ENCODE peak calls at places on chromosomes 13 and 19, in five cellular contexts. M is K562, O is H1, G is HepG2, D is GM12878. L is an unnamed sample.

GRCh38 chr13:50414640-50415039 is 399.4 kb downstream of the KCNRG start:
- DNase-seq in M (no peak), O (no peak), G (no peak), D (no peak), L (no peak)

GRCh38 chr13:34816543-34816942 is 125.5 kb upstream of the NBEA start:
- DNase-seq in M (no peak), O (no peak), G (no peak), D (no peak), L (no peak)

GRCh38 chr19:22595918-22596341 is 38.2 kb upstream of the ZNF492 start:
- DNase-seq in M (peak), O (no peak), G (no peak), D (no peak), L (peak)

GRCh38 chr13:30743319-30744055 is 8.1 kb downstream of the ALOX5AP start:
- DNase-seq in M (no peak), O (no peak), G (peak), D (no peak), L (no peak)

GRCh38 chr19:411723-412355 is 2.9 kb upstream of the C2CD4C start:
- DNase-seq in M (no peak), O (peak), G (no peak), D (no peak), L (no peak)

GRCh38 chr13:98202026-98202425 is 25.0 kb upstream of the RNF113B start:
- DNase-seq in M (no peak), O (no peak), G (peak), D (peak), L (no peak)

GRCh38 chr19:14375055-14375581 is 6.1 kb upstream of the ADGRE5 start:
- DNase-seq in M (no peak), O (no peak), G (no peak), D (no peak), L (no peak)

GRCh38 chr13:75812751-75813181 is 176.6 kb downstream of the LMO7 start:
- DNase-seq in M (no peak), O (no peak), G (no peak), D (no peak), L (peak)

GRCh38 chr13:43273362-43273761 is 250.0 kb downstream of the DNAJC15 start:
- DNase-seq in M (no peak), O (no peak), G (no peak), D (no peak), L (no peak)

GRCh38 chr13:103187621-103188020 is 121.4 kb upstream of the SLC10A2 start:
- DNase-seq in M (no peak), O (no peak), G (no peak), D (no peak), L (no peak)

GRCh38 chr19:39677931-39678889 is 22.5 kb downstream of the LGALS16 start:
- DNase-seq in M (no peak), O (no peak), G (peak), D (no peak), L (no peak)

GRCh38 chr19:19386373-19386869 is 19.1 kb upstream of the GATAD2A start:
- DNase-seq in M (peak), O (peak), G (no peak), D (no peak), L (no peak)

GRCh38 chr19:19385131-19385899 is 20.2 kb upstream of the GATAD2A start:
- DNase-seq in M (peak), O (peak), G (peak), D (peak), L (peak)

GRCh38 chr19:19385900-19386339 is 19.6 kb upstream of the GATAD2A start:
- DNase-seq in M (no peak), O (peak), G (no peak), D (no peak), L (no peak)

GRCh38 chr19:19387108-19387507 is 18.4 kb upstream of the GATAD2A start:
- DNase-seq in M (no peak), O (no peak), G (no peak), D (no peak), L (no peak)

DNA sequence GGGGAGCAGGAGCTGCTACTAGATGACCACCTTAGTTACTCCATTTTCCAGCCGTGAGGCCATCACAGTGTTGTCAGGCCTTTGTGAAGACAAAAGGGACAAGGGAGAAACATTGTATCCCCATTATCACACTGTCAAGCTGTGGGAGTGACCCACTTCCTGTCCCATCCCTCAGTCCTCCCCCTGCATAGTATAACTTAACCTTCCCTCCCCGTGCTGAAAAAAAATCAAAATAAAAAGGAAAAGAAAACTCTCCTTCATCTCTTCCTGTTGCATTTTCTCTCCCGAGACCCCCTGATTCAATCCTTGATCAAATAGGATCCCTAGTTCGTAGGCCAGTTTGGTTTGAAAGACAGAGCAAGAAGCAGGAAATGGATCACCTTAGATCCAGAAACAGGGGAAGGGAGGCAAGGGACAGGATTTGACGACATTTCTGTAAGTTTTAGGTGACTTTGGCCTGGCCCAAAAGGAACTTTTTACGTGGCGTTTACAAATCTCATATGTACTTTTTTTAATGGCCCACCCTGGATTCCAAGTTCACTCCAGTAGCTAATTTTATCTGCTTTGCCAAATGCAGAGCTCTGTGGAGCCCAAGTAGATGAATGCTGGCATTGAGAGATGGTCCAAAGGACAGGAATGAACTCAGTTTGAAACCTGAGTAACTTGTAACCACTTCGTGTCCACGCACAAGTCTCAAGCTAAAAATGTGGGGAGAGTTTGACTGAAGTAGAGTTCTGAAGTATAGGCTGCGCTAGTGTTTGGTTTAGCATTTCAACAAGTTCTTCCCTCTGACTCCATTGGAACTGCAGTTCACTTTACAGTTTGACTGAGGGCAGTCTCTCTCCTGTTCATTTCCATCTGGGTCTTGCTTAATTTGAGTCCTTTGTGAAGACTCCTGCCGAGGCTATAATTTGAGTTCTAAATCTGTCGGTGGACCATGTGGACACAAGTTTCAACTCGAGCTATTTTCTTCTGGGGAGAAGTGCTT is 16.6 kb upstream of the GATAD2A start:
- DNase-seq in M (no peak), O (no peak), G (peak), D (no peak), L (no peak)
- H3K4me3 ChIP-seq in M (peak), O (no peak), G (peak), D (peak), L (no peak)

GRCh38 chr13:93963266-93964131 is 516.0 kb downstream of the DCT start:
- DNase-seq in M (no peak), O (no peak), G (peak), D (no peak), L (no peak)
- TF ChIP-seq RAD21 in M (no peak), O (no peak), G (no peak), D (no peak), L (no peak)

GRCh38 chr13:88651531-88651930 is 980.4 kb downstream of the SLITRK5 start:
- DNase-seq in M (no peak), O (no peak), G (no peak), D (peak), L (no peak)

GRCh38 chr13:88656751-88657150 is 985.6 kb downstream of the SLITRK5 start:
- DNase-seq in M (no peak), O (no peak), G (no peak), D (no peak), L (no peak)
- TF ChIP-seq GABPA in M (no peak), O (no peak), G (no peak), D (no peak), L (no peak)

DNA sequence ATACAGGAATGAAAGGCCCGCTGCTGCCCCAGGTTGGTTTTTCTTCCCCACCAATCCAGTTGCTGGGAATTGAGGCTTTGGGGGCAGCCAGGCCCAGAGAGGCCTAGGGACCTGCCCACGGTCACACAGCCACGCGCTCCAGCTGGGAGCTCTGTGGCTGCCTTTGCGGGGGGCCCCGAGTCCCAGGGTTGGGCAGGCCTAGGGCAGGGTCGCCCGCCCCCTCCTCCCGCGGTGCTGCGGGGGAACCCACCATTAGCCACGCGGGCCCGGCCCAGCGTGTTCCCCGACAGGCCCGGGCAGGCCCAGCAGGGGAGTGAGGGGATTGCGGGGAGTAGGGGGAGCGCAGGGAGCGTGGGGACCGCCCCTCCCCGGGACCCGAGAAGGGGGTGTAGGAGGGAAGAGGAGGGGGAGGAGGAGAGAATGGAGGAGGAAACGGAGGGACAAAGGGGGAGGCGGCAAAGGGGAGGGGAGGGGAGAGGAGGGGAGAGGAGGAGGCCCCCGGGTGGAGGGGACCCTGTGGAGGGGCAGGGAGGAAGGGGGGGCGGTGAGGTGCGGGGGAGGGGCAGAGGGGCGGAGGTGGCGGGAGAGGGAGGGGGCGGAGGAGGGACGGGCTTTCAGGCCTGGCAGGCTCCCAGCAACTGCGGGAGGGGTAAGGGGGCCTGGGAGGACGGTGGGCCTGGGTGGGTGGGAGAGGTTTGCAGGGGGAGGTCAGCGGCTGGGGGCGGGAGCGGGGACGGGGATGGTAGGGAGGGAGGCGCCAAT is 12.9 kb upstream of the TLE2 start:
- DNase-seq in M (peak), O (peak), G (no peak), D (no peak), L (no peak)
- H3K4me3 ChIP-seq in M (no peak), O (peak), G (peak), D (no peak), L (no peak)

GRCh38 chr13:49185264-49185663 is 34.9 kb upstream of the MLNR start:
- DNase-seq in M (no peak), O (no peak), G (no peak), D (peak), L (no peak)

GRCh38 chr13:49184621-49185020 is 35.5 kb upstream of the MLNR start:
- DNase-seq in M (no peak), O (no peak), G (no peak), D (no peak), L (no peak)

GRCh38 chr13:49183672-49184315 is 36.3 kb upstream of the MLNR start:
- DNase-seq in M (no peak), O (no peak), G (no peak), D (no peak), L (no peak)
- TF ChIP-seq RAD21 in M (no peak), O (no peak), G (no peak), D (no peak), L (no peak)

DNA sequence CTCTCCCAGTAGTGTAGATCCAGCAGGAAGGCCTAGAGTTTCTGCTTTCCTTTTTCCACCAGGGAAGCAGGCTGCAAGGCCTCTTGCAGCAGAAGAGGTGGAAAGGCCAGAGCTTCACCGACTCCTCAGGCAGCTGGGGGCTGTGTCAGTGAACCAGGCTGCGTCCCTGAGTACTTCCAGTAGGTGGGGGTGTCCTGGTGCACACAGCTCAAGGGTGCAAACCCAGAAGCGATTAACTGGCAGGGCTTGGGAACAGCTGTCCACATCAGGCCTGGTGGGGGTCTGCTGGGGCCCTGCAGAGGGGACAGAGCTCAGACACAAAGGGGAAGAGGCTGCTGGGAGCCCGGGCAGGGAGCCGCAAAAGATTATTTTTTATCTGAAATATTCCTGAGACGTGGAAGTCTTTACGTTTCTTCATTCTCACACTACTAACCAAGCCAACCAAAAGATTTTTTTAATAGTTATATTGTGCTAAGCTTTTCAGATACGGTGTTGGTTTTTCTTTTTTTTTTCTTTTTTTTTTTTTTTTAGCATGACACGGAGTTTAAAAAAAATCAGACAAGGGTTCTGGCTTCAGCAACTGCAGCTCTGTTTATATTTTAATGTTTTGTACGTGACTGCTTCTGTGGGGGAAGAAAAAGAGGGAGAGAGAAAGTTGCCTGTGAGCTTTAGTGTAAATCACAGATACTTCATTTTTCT is 11.0 kb downstream of the TSHZ3 start:
- DNase-seq in M (peak), O (peak), G (peak), D (no peak), L (peak)
- TF ChIP-seq GABPA in M (no peak), O (no peak), G (no peak), D (no peak), L (no peak)

GRCh38 chr13:36344173-36344572 is 2.0 kb downstream of the SPART start:
- DNase-seq in M (peak), O (no peak), G (no peak), D (no peak), L (no peak)
- H3K4me3 ChIP-seq in M (peak), O (peak), G (no peak), D (no peak), L (no peak)